ENCODE peak calls at places on chromosome 14, in nine cellular contexts. N is trophoblast cell; E is colonic mucosa; R is heart left ventricle; B is skeletal muscle cell; G is GM23248; M is CD4-positive, CD25-positive, alpha-beta regulatory T cell; X is fibroblast of pulmonary artery; Z is tibial artery. D is an unnamed sample.
A peak's percentile ranks its signal among the peaks of the same experiment; 100 is the strongest.

GRCh38 chr14:55107766-55108554 is 21.1 kb upstream of the LGALS3 start:
- DNase-seq in N (peak; percentile 74), E (peak; percentile 83), R (peak; percentile 91), B (peak; percentile 97), G (peak; percentile 99), M (no peak), X (peak; percentile 99), Z (peak; percentile 96), D (peak; percentile 85)

GRCh38 chr14:35051796-35052195 is 5.7 kb downstream of the FAM177A1 start:
- DNase-seq in N (no peak), E (no peak), R (no peak), B (no peak), G (no peak), M (no peak), X (peak; percentile 39), Z (no peak), D (peak; percentile 29)

GRCh38 chr14:106174206-106174605 is 647.8 kb downstream of the TMEM121 start:
- DNase-seq in N (no peak), E (no peak), R (no peak), B (no peak), G (no peak), M (peak; percentile 72), X (no peak), Z (no peak), D (no peak)

GRCh38 chr14:60266021-60266937 is 17.3 kb downstream of the PPM1A start:
- DNase-seq in N (peak; percentile 44), E (no peak), R (no peak), B (no peak), G (peak; percentile 46), M (peak; percentile 20), X (peak; percentile 33), Z (no peak), D (no peak)

GRCh38 chr14:64720190-64720589 is 16.0 kb downstream of the PLEKHG3 start:
- DNase-seq in N (no peak), E (peak; percentile 82), R (no peak), B (peak; percentile 50), G (peak; percentile 87), M (no peak), X (no peak), Z (peak; percentile 65), D (peak; percentile 34)

GRCh38 chr14:30191639-30192279 is 264.1 kb upstream of the PRKD1 start:
- DNase-seq in N (peak; percentile 22), E (no peak), R (no peak), B (no peak), G (peak; percentile 46), M (no peak), X (peak; percentile 40), Z (no peak), D (no peak)

GRCh38 chr14:105979446-105979845 is 453.1 kb downstream of the TMEM121 start:
- DNase-seq in N (no peak), E (no peak), R (no peak), B (no peak), G (no peak), M (no peak), X (no peak), Z (no peak), D (no peak)

GRCh38 chr14:24705840-24706239 is 71.8 kb upstream of the GZMB start:
- DNase-seq in N (no peak), E (no peak), R (no peak), B (no peak), G (no peak), M (no peak), X (no peak), Z (no peak), D (no peak)

GRCh38 chr14:52299692-52300278 is 14.3 kb upstream of the PTGER2 start:
- DNase-seq in N (peak; percentile 81), E (no peak), R (no peak), B (no peak), G (peak; percentile 76), M (peak; percentile 70), X (peak; percentile 72), Z (no peak), D (no peak)

GRCh38 chr14:73245401-73246325 is 8.4 kb downstream of the PAPLN start:
- DNase-seq in N (peak; percentile 56), E (peak; percentile 42), R (peak; percentile 59), B (no peak), G (no peak), M (peak; percentile 19), X (peak; percentile 51), Z (no peak), D (no peak)

GRCh38 chr14:77936138-77936639 is 136.3 kb downstream of the ADCK1 start:
- DNase-seq in N (no peak), E (no peak), R (no peak), B (no peak), G (no peak), M (no peak), X (no peak), Z (no peak), D (no peak)

GRCh38 chr14:33728010-33728498 is 222.8 kb downstream of the EGLN3 start:
- DNase-seq in N (no peak), E (no peak), R (no peak), B (no peak), G (no peak), M (no peak), X (no peak), Z (no peak), D (no peak)

GRCh38 chr14:29227631-29228030 is 461.0 kb downstream of the FOXG1 start:
- DNase-seq in N (no peak), E (no peak), R (no peak), B (no peak), G (peak; percentile 79), M (no peak), X (peak; percentile 63), Z (no peak), D (no peak)

GRCh38 chr14:101066826-101067508 is 163.4 kb upstream of the RTL1 start:
- DNase-seq in N (no peak), E (no peak), R (no peak), B (no peak), G (no peak), M (no peak), X (no peak), Z (peak; percentile 57), D (no peak)
- H3K4me3 ChIP-seq in N (peak overlapping the region; percentile 43), E (no peak overlapping the region), R (no peak overlapping the region), B (no peak overlapping the region), G (no peak overlapping the region), M (no peak overlapping the region), X (no peak overlapping the region), Z (no peak overlapping the region), D (no peak overlapping the region)

DNA sequence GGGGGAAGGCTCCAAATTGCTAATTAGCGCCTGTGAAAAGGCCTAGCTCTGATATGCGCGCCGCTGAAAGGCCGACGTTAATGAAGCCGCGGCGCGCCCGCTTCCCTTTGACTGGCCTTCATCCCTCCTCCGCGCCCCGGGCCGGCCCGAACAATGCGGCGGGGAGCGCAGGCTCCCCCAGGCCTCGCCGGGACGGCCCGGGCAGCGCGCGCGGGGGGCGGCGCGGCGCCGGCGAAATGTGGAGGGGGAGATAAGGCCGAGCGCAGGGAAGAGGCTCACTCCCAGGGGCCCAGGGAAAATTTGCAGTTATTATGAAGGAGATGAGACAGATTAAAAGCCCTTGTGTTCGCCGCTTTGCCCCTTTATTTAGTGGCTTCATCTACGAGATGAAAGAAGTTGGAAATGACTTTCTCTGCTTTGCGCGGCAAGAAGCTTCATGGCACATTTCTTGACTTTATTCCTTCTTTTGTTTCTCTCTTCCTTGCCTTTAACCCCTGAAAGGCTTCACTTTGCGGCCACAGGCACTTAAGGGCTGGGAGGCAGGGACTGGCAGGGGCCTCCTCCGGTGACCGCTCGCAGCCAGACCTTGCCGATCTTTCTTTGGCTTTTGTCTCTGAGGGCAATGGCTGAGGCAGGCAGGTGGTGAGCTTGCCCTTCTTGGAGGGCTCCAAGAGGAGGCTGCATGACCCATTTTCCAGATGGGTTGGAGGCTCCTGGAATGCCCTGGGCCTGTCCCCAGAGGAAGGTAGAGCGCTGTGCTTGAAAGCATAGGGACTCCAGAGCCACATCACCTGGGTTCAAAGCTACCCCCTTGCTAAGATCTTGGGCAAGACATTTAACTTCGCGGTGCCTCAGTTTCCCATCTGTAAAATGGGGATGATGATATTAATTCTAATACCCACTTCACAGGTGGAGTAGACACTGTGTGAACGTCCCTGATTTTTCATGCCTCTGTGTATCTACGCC is 12.7 kb upstream of the GPATCH2L start:
- DNase-seq in N (no peak), E (no peak), R (no peak), B (no peak), G (peak; percentile 8), M (no peak), X (no peak), Z (no peak), D (no peak)
- H3K4me3 ChIP-seq in N (no peak overlapping the region), E (no peak overlapping the region), R (no peak overlapping the region), B (peak overlapping the region; percentile 36), G (peak overlapping the region; percentile 13), M (no peak overlapping the region), X (peak overlapping the region; percentile 22), Z (peak overlapping the region; percentile 10), D (peak overlapping the region; percentile 14)

DNA sequence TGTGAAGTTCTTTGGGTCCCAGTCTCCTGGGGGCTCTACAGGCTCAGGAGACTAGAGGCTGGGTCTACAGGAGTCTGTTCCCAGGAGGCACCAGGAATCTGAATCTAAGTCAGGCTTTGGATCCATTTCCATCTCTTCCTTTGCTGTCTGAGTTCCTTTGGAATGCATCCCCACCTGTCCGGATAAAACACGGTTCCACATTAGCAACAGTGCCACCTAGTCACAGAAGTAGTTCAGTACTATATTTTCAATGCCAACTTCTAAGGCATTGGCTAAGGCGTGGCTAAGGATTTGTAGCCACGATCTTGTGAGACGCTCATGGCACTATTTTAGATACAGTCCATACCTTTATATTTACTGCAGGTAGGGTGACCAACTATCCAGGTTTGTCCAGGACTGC is 15.1 kb downstream of the ZC2HC1C start:
- DNase-seq in N (peak; percentile 18), E (peak; percentile 23), R (no peak), B (no peak), G (no peak), M (no peak), X (peak; percentile 4), Z (no peak), D (no peak)
- H3K4me3 ChIP-seq in N (no peak overlapping the region), E (no peak overlapping the region), R (no peak overlapping the region), B (no peak overlapping the region), G (no peak overlapping the region), M (no peak overlapping the region), X (no peak overlapping the region), Z (no peak overlapping the region), D (no peak overlapping the region)

GRCh38 chr14:72237722-72238666 is 305.8 kb downstream of the RGS6 start:
- DNase-seq in N (no peak), E (no peak), R (no peak), B (no peak), G (no peak), M (no peak), X (no peak), Z (no peak), D (no peak)

GRCh38 chr14:72243309-72243708 is 311.1 kb downstream of the RGS6 start:
- DNase-seq in N (no peak), E (no peak), R (no peak), B (no peak), G (no peak), M (no peak), X (no peak), Z (no peak), D (no peak)

GRCh38 chr14:72247896-72248295 is 315.7 kb downstream of the RGS6 start:
- DNase-seq in N (no peak), E (no peak), R (no peak), B (no peak), G (no peak), M (no peak), X (no peak), Z (no peak), D (no peak)

DNA sequence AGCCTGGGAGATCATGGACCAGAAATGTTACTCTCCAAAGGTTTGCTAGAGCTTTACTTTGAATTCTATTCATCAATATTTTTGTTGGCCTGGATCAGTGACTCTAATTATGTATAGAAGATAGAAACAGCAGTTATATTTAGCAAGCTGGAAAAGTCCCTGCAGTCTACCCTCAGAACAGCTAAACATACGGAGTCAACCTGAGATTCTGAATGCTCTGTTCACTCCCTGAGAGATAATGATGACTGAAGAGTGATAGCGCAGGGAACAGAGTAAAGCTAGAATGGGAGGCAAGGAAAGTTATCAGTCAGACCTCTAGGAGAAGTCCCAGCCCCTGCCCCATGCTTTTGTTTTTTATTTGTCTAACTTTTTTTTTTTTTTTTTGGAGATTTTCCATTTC is 311.7 kb downstream of the RGS6 start:
- DNase-seq in N (no peak), E (no peak), R (no peak), B (no peak), G (no peak), M (no peak), X (no peak), Z (no peak), D (no peak)
- H3K4me3 ChIP-seq in N (no peak overlapping the region), E (no peak overlapping the region), R (no peak overlapping the region), B (no peak overlapping the region), G (no peak overlapping the region), M (no peak overlapping the region), X (no peak overlapping the region), Z (no peak overlapping the region), D (no peak overlapping the region)